ENCODE peak calls at places on chromosome 21, in eight cellular contexts. L, S, N, D, A, Z, E and R are unnamed samples.

GRCh38 chr21:17610862-17611261 is 1.8 kb downstream of the BTG3 start:
- DNase-seq in D (peak), L (no peak), Z (no peak), N (peak), E (peak), A (peak), S (peak), R (no peak)

GRCh38 chr21:39837861-39838359 is 29.3 kb upstream of the PCP4 start:
- DNase-seq in A (no peak), E (no peak), D (no peak), L (no peak), N (no peak), S (no peak), Z (no peak), R (no peak)

GRCh38 chr21:17607684-17608083 is 5.0 kb downstream of the BTG3 start:
- DNase-seq in A (no peak), S (no peak), Z (no peak), E (peak), L (peak), N (no peak), D (no peak), R (no peak)

GRCh38 chr21:36155603-36156338 is 853 bp upstream of the DOP1B start:
- DNase-seq in S (no peak), N (no peak), E (peak), D (no peak), A (peak), L (peak), Z (no peak), R (no peak)

GRCh38 chr21:16330340-16331319 is 600.8 kb downstream of the USP25 start:
- DNase-seq in S (peak), L (peak), D (peak), E (peak), A (no peak), Z (peak), N (peak), R (peak)

GRCh38 chr21:18722193-18722592 is 318.6 kb upstream of the TMPRSS15 start:
- DNase-seq in N (no peak), D (no peak), E (no peak), Z (no peak), A (no peak), S (no peak), L (no peak), R (no peak)

GRCh38 chr21:46097826-46098286 is at the start of gene COL6A2:
- DNase-seq in A (peak), E (peak), S (peak), L (no peak), N (peak), D (peak), Z (no peak), R (peak)

GRCh38 chr21:29697555-29698193 is 242.1 kb downstream of the GRIK1 start:
- DNase-seq in S (peak), Z (no peak), A (no peak), N (peak), D (peak), L (no peak), E (no peak), R (peak)

GRCh38 chr21:27564684-27565280 is 597.9 kb upstream of the ADAMTS5 start:
- DNase-seq in N (peak), D (peak), S (peak), A (peak), L (peak), E (peak), Z (peak), R (peak)

GRCh38 chr21:27406297-27407009 is 439.6 kb upstream of the ADAMTS5 start:
- DNase-seq in A (no peak), N (peak), S (peak), Z (no peak), L (no peak), D (peak), E (no peak), R (peak)

GRCh38 chr21:35017256-35017655 is 31.8 kb downstream of the RUNX1 start:
- DNase-seq in S (no peak), D (no peak), L (no peak), E (no peak), A (no peak), Z (no peak), N (no peak), R (no peak)

GRCh38 chr21:46138383-46138970 is 16.9 kb downstream of the FTCD start:
- DNase-seq in Z (no peak), L (no peak), S (no peak), A (no peak), D (no peak), E (no peak), N (no peak), R (no peak)

GRCh38 chr21:46298083-46298412 is 11.9 kb downstream of the YBEY start:
- DNase-seq in D (no peak), A (no peak), N (no peak), S (no peak), L (peak), Z (no peak), E (no peak), R (peak)

GRCh38 chr21:18951291-18952038 is 547.9 kb upstream of the TMPRSS15 start:
- DNase-seq in A (peak), D (no peak), L (no peak), N (no peak), S (no peak), Z (peak), E (peak), R (no peak)

GRCh38 chr21:27061783-27062182 is 94.9 kb upstream of the ADAMTS5 start:
- DNase-seq in L (no peak), Z (no peak), S (no peak), N (no peak), A (no peak), D (no peak), E (no peak), R (no peak)

GRCh38 chr21:16307256-16307655 is 577.5 kb downstream of the USP25 start:
- DNase-seq in L (no peak), D (no peak), Z (no peak), N (no peak), S (no peak), E (no peak), A (no peak), R (no peak)

GRCh38 chr21:46021978-46022544 is 40.5 kb downstream of the COL6A1 start:
- DNase-seq in D (peak), Z (no peak), E (no peak), A (peak), S (peak), L (no peak), N (no peak), R (no peak)

GRCh38 chr21:38820471-38821239 is 14.9 kb downstream of the ETS2 start:
- DNase-seq in Z (no peak), A (peak), S (no peak), D (no peak), E (peak), N (no peak), L (peak), R (no peak)

GRCh38 chr21:26027696-26028095 is 142.9 kb downstream of the APP start:
- DNase-seq in D (peak), E (no peak), N (peak), Z (no peak), S (no peak), A (no peak), L (peak), R (peak)

GRCh38 chr21:26028183-26028582 is 142.4 kb downstream of the APP start:
- DNase-seq in Z (no peak), L (no peak), N (no peak), A (no peak), D (peak), S (no peak), E (no peak), R (peak)

DNA sequence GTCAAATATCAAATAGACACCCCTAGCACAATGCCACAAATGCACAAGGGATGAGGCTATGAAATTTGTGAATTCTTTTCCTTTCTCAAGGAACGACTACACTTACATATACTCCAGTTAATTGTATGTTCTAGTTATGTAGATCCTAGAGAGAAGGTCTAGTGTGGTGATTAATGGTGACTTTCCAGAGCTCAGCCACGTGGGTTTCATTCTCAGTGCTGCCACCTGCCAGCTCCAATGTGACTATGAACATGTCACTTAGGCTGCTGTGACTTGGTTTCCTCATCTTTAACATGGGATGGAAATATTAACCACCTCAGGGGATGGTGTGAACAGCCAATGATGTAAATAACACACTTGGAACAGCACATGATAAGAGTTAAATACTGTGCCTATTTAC is 138.3 kb downstream of the APP start:
- DNase-seq in S (no peak), Z (no peak), D (peak), E (no peak), A (no peak), N (no peak), L (peak), R (peak)
- TF ChIP-seq CTCF in S (no peak), Z (no peak), D (no peak), E (no peak), A (no peak), N (no peak), L (peak), R (no peak)

GRCh38 chr21:31221051-31221450 is 123.0 kb downstream of the TIAM1 start:
- DNase-seq in Z (no peak), D (no peak), L (no peak), S (no peak), E (no peak), N (no peak), A (no peak), R (no peak)

GRCh38 chr21:31216206-31216605 is 127.9 kb downstream of the TIAM1 start:
- DNase-seq in Z (no peak), A (no peak), L (no peak), E (no peak), D (no peak), S (no peak), N (peak), R (no peak)

GRCh38 chr21:31222142-31222541 is 121.9 kb downstream of the TIAM1 start:
- DNase-seq in N (peak), L (peak), D (peak), A (no peak), Z (no peak), E (no peak), S (peak), R (peak)

GRCh38 chr21:31220567-31220966 is 123.5 kb downstream of the TIAM1 start:
- DNase-seq in Z (no peak), E (no peak), A (no peak), L (peak), S (peak), D (peak), N (peak), R (peak)

DNA sequence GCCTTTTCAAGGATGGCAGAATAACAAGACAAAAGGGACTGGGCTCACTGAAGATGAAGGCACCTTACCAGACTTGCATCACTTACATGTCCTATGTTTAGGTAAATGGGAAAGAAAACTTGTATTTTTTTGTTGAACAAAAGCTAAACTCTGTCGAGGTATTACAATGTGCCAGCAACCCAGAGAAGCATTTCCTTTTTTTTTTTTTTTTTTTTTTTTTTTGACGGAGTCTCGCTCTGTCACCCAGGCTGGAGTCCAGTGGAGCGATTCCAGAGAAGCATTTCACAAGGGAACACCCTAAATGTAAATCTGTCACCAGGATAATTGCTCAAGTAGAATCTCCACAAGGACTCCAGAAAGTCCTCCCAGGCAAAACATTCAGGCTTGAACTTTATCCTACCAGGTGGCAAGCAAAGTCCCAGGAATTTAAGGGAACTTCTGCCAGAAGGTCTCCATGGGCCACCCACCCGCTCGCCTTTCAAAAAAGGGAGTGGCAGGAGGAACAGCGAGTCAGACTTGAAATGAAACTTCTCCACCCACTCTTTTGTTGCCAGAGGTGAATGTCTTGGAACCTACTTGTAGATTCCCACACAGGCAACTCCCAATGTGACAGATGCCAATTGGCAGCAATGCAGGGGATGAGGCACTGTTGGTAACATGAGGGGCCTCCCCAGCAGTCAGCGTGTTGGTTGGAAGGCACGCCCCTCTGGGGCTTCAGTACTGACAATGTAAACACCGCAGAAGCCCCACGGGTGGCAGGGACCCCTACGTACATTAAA is 125.0 kb downstream of the TIAM1 start:
- DNase-seq in A (peak), D (peak), Z (no peak), N (peak), S (peak), E (peak), L (peak), R (peak)
- H3K4me3 ChIP-seq in A (no peak), D (no peak), Z (no peak), N (no peak), S (no peak), E (no peak), L (no peak), R (no peak)

GRCh38 chr21:37460196-37460595 is 93.6 kb downstream of the DYRK1A start:
- DNase-seq in E (no peak), D (no peak), Z (no peak), A (no peak), S (no peak), N (no peak), L (no peak), R (no peak)
- TF ChIP-seq CTCF in E (no peak), D (no peak), Z (peak), A (no peak), S (no peak), N (peak), L (peak), R (peak)

GRCh38 chr21:15036189-15036588 is 28.6 kb downstream of the NRIP1 start:
- DNase-seq in N (no peak), S (no peak), L (no peak), D (no peak), E (no peak), Z (no peak), A (no peak), R (no peak)

GRCh38 chr21:15042531-15042930 is 22.3 kb downstream of the NRIP1 start:
- DNase-seq in Z (no peak), L (no peak), N (no peak), A (no peak), S (no peak), D (no peak), E (no peak), R (no peak)

GRCh38 chr21:15037095-15037730 is 27.6 kb downstream of the NRIP1 start:
- DNase-seq in A (no peak), D (no peak), Z (no peak), L (no peak), N (no peak), E (no peak), S (no peak), R (no peak)

GRCh38 chr21:15037894-15038293 is 26.9 kb downstream of the NRIP1 start:
- DNase-seq in E (no peak), S (no peak), D (no peak), Z (no peak), N (no peak), A (no peak), L (no peak), R (no peak)

DNA sequence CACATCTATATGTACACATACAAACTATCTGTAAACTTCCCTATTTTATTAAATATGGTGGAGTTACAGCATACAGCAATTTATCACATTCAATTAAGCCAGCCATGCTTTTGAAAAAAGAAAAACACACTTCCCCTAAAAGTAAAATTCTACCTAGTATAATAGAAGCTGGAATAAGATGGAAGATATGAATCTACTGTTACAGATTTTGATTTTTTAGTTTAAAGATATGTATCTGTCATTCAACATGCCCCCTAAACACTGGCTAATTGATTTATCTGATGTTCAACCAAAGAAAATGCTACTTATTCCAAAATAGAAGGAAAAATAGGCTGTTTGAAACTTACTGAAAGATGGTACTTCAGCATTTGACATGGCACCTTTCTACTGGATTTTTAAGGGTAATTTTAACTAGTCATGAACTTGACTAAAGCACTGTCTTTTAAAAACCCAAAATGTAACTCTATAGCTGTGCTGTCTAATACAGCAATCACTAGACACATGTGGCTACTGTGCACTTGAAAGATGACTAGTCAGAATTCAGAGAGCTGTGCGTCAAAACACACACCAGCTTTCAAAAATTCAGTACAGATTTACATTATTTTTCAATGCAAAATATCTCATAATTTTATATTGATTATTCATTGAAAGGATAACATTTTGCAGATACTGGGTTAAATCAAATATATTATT is 25.0 kb downstream of the NRIP1 start:
- DNase-seq in S (no peak), L (no peak), Z (no peak), E (no peak), A (no peak), D (no peak), N (no peak), R (no peak)
- H3K4me3 ChIP-seq in S (no peak), L (no peak), Z (no peak), E (no peak), A (no peak), D (no peak), N (no peak), R (no peak)

DNA sequence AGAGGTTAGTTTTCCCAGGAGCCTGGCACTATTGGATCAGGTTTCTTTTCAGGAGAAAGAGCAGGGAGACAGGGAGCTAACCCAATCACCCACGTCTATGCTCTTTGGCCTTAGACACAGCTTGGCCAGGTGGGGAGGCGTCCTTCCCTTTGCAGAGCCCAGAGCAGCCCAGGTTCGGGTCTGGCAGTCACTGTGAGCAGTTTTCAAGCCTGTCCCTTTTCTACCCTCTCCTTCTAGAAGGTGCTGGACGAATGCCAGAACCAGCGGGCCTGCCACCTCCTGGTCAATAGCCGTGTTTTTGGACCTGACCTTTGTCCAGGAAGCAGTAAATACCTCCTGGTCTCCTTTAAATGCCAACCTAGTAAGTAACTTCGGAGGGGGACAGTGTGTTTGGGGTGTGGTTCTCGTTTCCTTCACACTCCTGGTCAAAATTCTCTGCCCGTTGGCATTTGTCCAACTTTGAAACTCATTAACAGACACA is 44.9 kb downstream of the EVA1C start:
- DNase-seq in N (peak), A (peak), E (peak), D (no peak), Z (no peak), S (peak), L (no peak), R (peak)
- TF ChIP-seq CTCF in N (peak), A (peak), E (no peak), D (no peak), Z (no peak), S (no peak), L (no peak), R (peak)

GRCh38 chr21:44969066-44969649 is 29.3 kb downstream of the SLX9 start:
- DNase-seq in S (no peak), A (no peak), E (no peak), Z (no peak), D (no peak), N (no peak), L (no peak), R (no peak)

GRCh38 chr21:44971672-44971995 is 31.8 kb downstream of the SLX9 start:
- DNase-seq in E (no peak), A (no peak), D (no peak), N (no peak), Z (no peak), L (no peak), S (no peak), R (no peak)

GRCh38 chr21:44972301-44972814 is 32.5 kb downstream of the SLX9 start:
- DNase-seq in Z (no peak), A (no peak), S (no peak), N (no peak), L (no peak), D (no peak), E (no peak), R (no peak)

GRCh38 chr21:44970766-44971671 is 31.2 kb downstream of the SLX9 start:
- DNase-seq in S (no peak), E (no peak), A (no peak), Z (no peak), L (no peak), N (no peak), D (no peak), R (no peak)

GRCh38 chr21:44969965-44970755 is 30.3 kb downstream of the SLX9 start:
- DNase-seq in L (no peak), E (no peak), Z (no peak), A (no peak), D (peak), S (peak), N (peak), R (peak)
- H3K4me3 ChIP-seq in L (no peak), E (no peak), Z (no peak), A (no peak), D (no peak), S (no peak), N (no peak), R (no peak)

GRCh38 chr21:42308914-42309752 is 6.1 kb downstream of the TFF3 start:
- DNase-seq in D (no peak), Z (no peak), E (peak), N (no peak), A (no peak), L (no peak), S (no peak), R (no peak)
- TF ChIP-seq CTCF in D (no peak), Z (no peak), E (no peak), N (no peak), A (peak), L (peak), S (no peak), R (no peak)

GRCh38 chr21:42632771-42633690 is 20.4 kb upstream of the PDE9A start:
- DNase-seq in A (peak), S (no peak), E (no peak), D (no peak), L (no peak), N (no peak), Z (no peak), R (no peak)
- H3K4me3 ChIP-seq in A (no peak), S (no peak), E (no peak), D (no peak), L (no peak), N (no peak), Z (no peak), R (no peak)

GRCh38 chr21:32954353-32954752 is 71.4 kb upstream of the OLIG2 start:
- DNase-seq in E (no peak), Z (no peak), D (no peak), N (no peak), S (no peak), L (no peak), A (no peak), R (no peak)
- TF ChIP-seq CTCF in E (no peak), Z (no peak), D (no peak), N (no peak), S (no peak), L (no peak), A (no peak), R (no peak)

GRCh38 chr21:41371698-41372030 is 9.8 kb downstream of the MX2 start:
- DNase-seq in Z (no peak), D (no peak), N (no peak), L (no peak), A (no peak), S (no peak), E (no peak), R (no peak)
- H3K4me3 ChIP-seq in Z (peak), D (no peak), N (no peak), L (no peak), A (no peak), S (no peak), E (no peak), R (no peak)